ENCODE peak calls at places on chromosomes 3 and 15, in nine cellular contexts. W, L, B, R, S, I, X, K and E are unnamed samples.

GRCh38 chr3:171873561-171873960 is 30.4 kb downstream of the TMEM212 start:
- DNase-seq in W (peak; percentile 40), X (no peak), B (peak; percentile 25), L (peak; percentile 22), S (no peak), R (no peak), K (no peak), I (no peak), E (no peak)

GRCh38 chr3:37907906-37908305 is 46.2 kb downstream of the CTDSPL start:
- DNase-seq in R (no peak), B (no peak), X (no peak), I (no peak), K (peak; percentile 43), S (peak; percentile 84), W (no peak), L (no peak), E (peak; percentile 93)

GRCh38 chr3:170953229-170953628 is 44.8 kb upstream of the EIF5A2 start:
- DNase-seq in W (no peak), I (no peak), K (no peak), L (no peak), R (no peak), X (no peak), B (no peak), S (no peak), E (no peak)

GRCh38 chr3:104102386-104102785 is 1264.3 kb upstream of the ALCAM start:
- DNase-seq in K (peak; percentile 64), B (peak; percentile 5), W (peak; percentile 64), X (peak; percentile 61), L (peak; percentile 59), I (no peak), R (peak; percentile 45), S (peak; percentile 23), E (peak; percentile 57)

GRCh38 chr3:193243571-193243970 is 2.5 kb downstream of the PLAAT1 start:
- DNase-seq in X (no peak), R (no peak), B (no peak), K (no peak), S (no peak), L (no peak), W (no peak), I (no peak), E (no peak)

GRCh38 chr15:77034620-77035467 is 36.1 kb downstream of the TSPAN3 start:
- DNase-seq in R (no peak), K (peak; percentile 61), X (peak; percentile 46), S (no peak), W (peak; percentile 48), B (no peak), I (peak; percentile 78), L (no peak), E (no peak)

GRCh38 chr3:37224879-37225278 is 50.5 kb upstream of the LRRFIP2 start:
- DNase-seq in L (no peak), K (no peak), S (no peak), I (no peak), B (no peak), W (no peak), X (no peak), R (no peak), E (no peak)

GRCh38 chr3:155646554-155647189 is 98.2 kb downstream of the PLCH1 start:
- DNase-seq in B (no peak), I (no peak), S (no peak), K (no peak), L (no peak), W (no peak), X (no peak), R (no peak), E (no peak)

GRCh38 chr3:122563717-122564025 is 429 bp downstream of the PARP9 start:
- DNase-seq in W (no peak), X (no peak), K (no peak), I (peak; percentile 30), R (no peak), S (no peak), B (no peak), L (peak; percentile 24), E (peak; percentile 16)
- H3K4me3 ChIP-seq in W (peak overlapping the region; percentile 81), X (peak overlapping the region; percentile 74), K (peak overlapping the region; percentile 54), I (peak overlapping the region; percentile 75), R (peak overlapping the region; percentile 60), S (peak overlapping the region; percentile 55), B (peak overlapping the region; percentile 65), L (peak overlapping the region; percentile 82), E (peak overlapping the region; percentile 66)

GRCh38 chr15:39025881-39026280 is 461.3 kb upstream of the RASGRP1 start:
- DNase-seq in K (no peak), I (no peak), X (no peak), B (no peak), S (no peak), W (no peak), L (no peak), R (no peak), E (no peak)

GRCh38 chr15:39021341-39021740 is 456.7 kb upstream of the RASGRP1 start:
- DNase-seq in S (no peak), B (no peak), W (no peak), K (no peak), I (no peak), L (no peak), X (no peak), R (no peak), E (no peak)

GRCh38 chr15:39028069-39028468 is 463.5 kb upstream of the RASGRP1 start:
- DNase-seq in K (no peak), X (no peak), S (no peak), B (peak; percentile 2), R (no peak), W (peak; percentile 90), I (no peak), L (peak; percentile 51), E (no peak)

GRCh38 chr15:39022532-39023305 is 458.1 kb upstream of the RASGRP1 start:
- DNase-seq in K (no peak), I (no peak), X (no peak), S (no peak), B (no peak), R (no peak), L (no peak), W (no peak), E (no peak)

DNA sequence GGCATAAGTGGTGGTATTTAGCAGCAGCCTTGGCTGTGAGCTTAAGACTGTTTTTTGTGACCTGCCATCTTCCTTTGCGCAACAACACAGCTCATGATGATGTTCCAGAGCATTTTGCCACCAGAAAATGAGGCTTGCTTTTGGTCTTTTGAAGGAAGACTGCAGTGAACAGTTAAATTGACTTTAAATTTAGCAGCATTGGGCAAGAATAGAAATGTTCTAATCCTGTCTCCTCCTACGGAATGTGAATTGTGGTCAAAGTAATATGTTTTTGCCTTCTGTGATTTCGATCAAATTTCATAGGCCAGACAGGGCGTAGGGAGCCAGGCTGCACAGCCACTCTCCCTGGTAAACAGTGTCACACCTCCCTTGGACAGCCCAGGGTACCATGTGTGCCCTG is 460.7 kb upstream of the RASGRP1 start:
- DNase-seq in R (no peak), K (no peak), S (no peak), I (no peak), B (no peak), X (no peak), L (peak; percentile 27), W (no peak), E (no peak)
- H3K4me2 ChIP-seq in R (no peak overlapping the region), K (no peak overlapping the region), S (no peak overlapping the region), I (no peak overlapping the region), B (no peak overlapping the region), X (no peak overlapping the region), L (no peak overlapping the region), W (no peak overlapping the region), E (no peak overlapping the region)

GRCh38 chr3:50345008-50345407 is 524 bp downstream of the ZMYND10 start:
- DNase-seq in W (no peak), K (no peak), I (no peak), X (no peak), L (no peak), S (no peak), R (no peak), B (no peak), E (no peak)

GRCh38 chr3:50350213-50350526 is 405 bp downstream of the NPRL2 start:
- DNase-seq in I (no peak), K (no peak), W (no peak), X (no peak), R (no peak), B (no peak), S (no peak), L (no peak), E (no peak)

GRCh38 chr3:50345586-50345985 is at the start of gene ZMYND10:
- DNase-seq in K (peak; percentile 92), I (no peak), S (no peak), B (peak; percentile 76), X (peak; percentile 66), L (peak; percentile 47), R (no peak), W (peak; percentile 76), E (peak; percentile 70)

GRCh38 chr3:50350527-50351317 is at the start of the genes CYB561D2 and NPRL2:
- DNase-seq in S (peak; percentile 89), B (peak; percentile 92), K (peak; percentile 95), X (peak; percentile 96), W (peak; percentile 97), R (peak; percentile 89), L (peak; percentile 90), I (peak; percentile 97), E (peak; percentile 96)

DNA sequence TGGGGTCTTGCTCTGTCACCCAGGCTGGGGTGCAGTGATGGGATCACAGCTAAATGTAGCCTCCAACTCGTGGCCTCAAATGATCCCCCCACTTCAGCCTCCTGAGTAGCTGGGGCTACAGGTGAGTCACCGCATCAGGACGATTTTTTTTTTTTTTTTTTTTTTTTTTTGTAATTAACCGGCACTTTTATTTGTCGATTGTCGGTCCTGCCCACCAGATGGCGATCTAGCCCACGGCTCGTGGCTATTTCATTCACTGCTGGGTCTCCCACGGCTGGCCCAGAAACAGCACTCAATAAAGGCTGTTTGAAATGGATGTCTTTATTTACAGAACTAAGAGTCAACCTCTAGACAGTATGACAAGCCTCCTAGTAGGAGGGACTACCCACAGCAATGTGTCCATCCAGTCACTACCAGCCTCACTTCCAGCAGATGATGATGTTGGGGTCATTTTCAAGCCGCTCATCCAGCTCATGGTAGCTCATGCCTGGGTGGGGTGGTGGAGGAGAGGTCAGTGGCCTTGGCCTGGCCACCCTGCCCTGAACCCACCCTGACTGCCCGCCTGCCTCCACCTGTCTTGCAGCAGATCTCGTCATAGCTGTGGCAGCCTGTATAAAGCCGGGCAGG is 1.8 kb upstream of the ZMYND10 start:
- DNase-seq in X (peak; percentile 85), S (no peak), B (peak; percentile 55), I (peak; percentile 83), W (peak; percentile 89), R (no peak), K (peak; percentile 74), L (peak; percentile 65), E (peak; percentile 80)
- TF ChIP-seq CTCF in X (peak; percentile 64), S (peak; percentile 69), B (peak; percentile 58), I (peak; percentile 71), W (peak; percentile 78), R (peak; percentile 62), K (peak; percentile 65), L (peak; percentile 64), E (peak; percentile 81)

GRCh38 chr15:32959077-32959476 is 235.4 kb downstream of the FMN1 start:
- DNase-seq in X (no peak), B (no peak), K (no peak), I (no peak), S (no peak), R (no peak), L (peak; percentile 87), W (no peak), E (no peak)
- H3K4me3 ChIP-seq in X (no peak overlapping the region), B (no peak overlapping the region), K (no peak overlapping the region), I (no peak overlapping the region), S (no peak overlapping the region), R (no peak overlapping the region), L (no peak overlapping the region), W (no peak overlapping the region), E (no peak overlapping the region)